ENCODE peak calls at places on chromosomes 5 and 9, in six cellular contexts. P, O, G, S, I and N are unnamed samples. For H3K9me3, the result is how much of the 10 kb centered on the place peaks cover.

GRCh38 chr5:53343187-53343586 is 137.2 kb upstream of the FST start:
- DNase-seq in P (no peak), O (no peak), G (no peak), S (peak), I (no peak), N (peak)

GRCh38 chr5:125659316-125660071 is 763.7 kb upstream of the GRAMD2B start:
- DNase-seq in P (no peak), O (no peak), G (peak), S (peak), I (no peak), N (no peak)

GRCh38 chr5:103800728-103801127 is 238.1 kb upstream of the NUDT12 start:
- DNase-seq in P (no peak), O (no peak), G (no peak), S (peak), I (no peak), N (no peak)

GRCh38 chr9:132312426-132312825 is 42.4 kb downstream of the SETX start:
- DNase-seq in P (no peak), O (no peak), G (no peak), S (no peak), I (no peak), N (no peak)

GRCh38 chr5:100900796-100901731 is 2.0 kb downstream of the ST8SIA4 start:
- DNase-seq in P (no peak), O (peak), G (peak), S (peak), I (peak), N (no peak)

GRCh38 chr9:34611811-34612787 is at the start of gene RPP25L:
- DNase-seq in P (peak), O (no peak), G (peak), S (peak), I (peak), N (peak)

GRCh38 chr5:37847978-37848425 is 8.2 kb upstream of the GDNF start:
- DNase-seq in P (no peak), O (no peak), G (no peak), S (peak), I (no peak), N (no peak)

GRCh38 chr5:161549106-161549505 is 2.6 kb upstream of the GABRB2 start:
- DNase-seq in P (no peak), O (no peak), G (no peak), S (peak), I (no peak), N (no peak)

GRCh38 chr9:110583237-110583636 is 3.7 kb upstream of the SVEP1 start:
- DNase-seq in P (no peak), O (no peak), G (no peak), S (peak), I (no peak), N (no peak)

GRCh38 chr9:22986556-22986955 is 539.9 kb downstream of the DMRTA1 start:
- DNase-seq in P (no peak), O (no peak), G (no peak), S (no peak), I (no peak), N (no peak)

GRCh38 chr5:103667068-103667467 is 104.5 kb upstream of the NUDT12 start:
- DNase-seq in P (no peak), O (no peak), G (no peak), S (peak), I (no peak), N (no peak)

GRCh38 chr9:12464910-12465512 is 228.2 kb upstream of the TYRP1 start:
- DNase-seq in P (no peak), O (no peak), G (peak), S (peak), I (no peak), N (no peak)

GRCh38 chr5:112217847-112218579 is 201.1 kb downstream of the EPB41L4A start:
- DNase-seq in P (no peak), O (no peak), G (no peak), S (no peak), I (no peak), N (no peak)

GRCh38 chr9:128093016-128093415 is 25.0 kb downstream of the SLC25A25 start:
- DNase-seq in P (no peak), O (no peak), G (no peak), S (no peak), I (no peak), N (no peak)

GRCh38 chr9:38417003-38417965 is 7.0 kb downstream of the IGFBPL1 start:
- DNase-seq in P (no peak), O (no peak), G (no peak), S (no peak), I (no peak), N (no peak)

GRCh38 chr5:95283761-95284511 is 958 bp downstream of the MCTP1 start:
- DNase-seq in P (peak), O (no peak), G (no peak), S (peak), I (no peak), N (no peak)

GRCh38 chr9:32625320-32625719 is 10.1 kb downstream of the TAF1L start:
- DNase-seq in P (no peak), O (no peak), G (no peak), S (no peak), I (no peak), N (no peak)

GRCh38 chr5:61970218-61970617 is 335.8 kb upstream of the KIF2A start:
- DNase-seq in P (no peak), O (no peak), G (no peak), S (no peak), I (no peak), N (no peak)

GRCh38 chr5:156036640-156037039 is 290.3 kb upstream of the SGCD start:
- DNase-seq in P (no peak), O (no peak), G (no peak), S (no peak), I (no peak), N (no peak)

DNA sequence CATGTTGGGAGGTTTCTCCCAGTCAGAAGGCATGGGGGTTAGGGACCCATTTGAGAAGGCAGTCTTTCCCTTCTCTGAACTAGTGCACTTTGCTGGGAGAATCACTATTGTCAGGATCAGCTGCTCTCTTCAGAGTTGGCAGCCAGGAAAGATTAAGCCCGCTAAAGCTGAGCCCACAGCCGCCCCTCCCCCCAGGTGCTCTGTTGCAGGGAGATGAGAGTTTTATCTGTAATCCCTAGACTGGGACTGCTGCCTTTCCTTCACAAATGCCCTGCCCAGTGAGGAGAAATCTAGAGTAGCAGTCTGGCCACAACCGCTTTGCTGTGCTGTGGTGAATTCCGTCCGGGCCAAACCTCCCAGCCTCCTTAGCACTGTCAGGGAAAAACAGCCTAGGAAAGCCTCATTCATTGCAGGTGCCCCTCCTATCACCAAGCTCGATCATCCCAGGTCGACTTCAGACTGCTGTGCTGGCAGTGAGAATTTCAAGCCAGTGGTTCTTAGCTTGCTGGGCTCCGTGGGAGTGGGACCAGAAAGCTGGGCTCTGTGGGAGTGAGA is 69.8 kb downstream of the CNTLN start:
- DNase-seq in P (no peak), O (no peak), G (no peak), S (peak), I (no peak), N (no peak)
- H3K9me3 ChIP-seq in P (under half), O (under half), G (under half), S (under half), I (under half), N (under half)

DNA sequence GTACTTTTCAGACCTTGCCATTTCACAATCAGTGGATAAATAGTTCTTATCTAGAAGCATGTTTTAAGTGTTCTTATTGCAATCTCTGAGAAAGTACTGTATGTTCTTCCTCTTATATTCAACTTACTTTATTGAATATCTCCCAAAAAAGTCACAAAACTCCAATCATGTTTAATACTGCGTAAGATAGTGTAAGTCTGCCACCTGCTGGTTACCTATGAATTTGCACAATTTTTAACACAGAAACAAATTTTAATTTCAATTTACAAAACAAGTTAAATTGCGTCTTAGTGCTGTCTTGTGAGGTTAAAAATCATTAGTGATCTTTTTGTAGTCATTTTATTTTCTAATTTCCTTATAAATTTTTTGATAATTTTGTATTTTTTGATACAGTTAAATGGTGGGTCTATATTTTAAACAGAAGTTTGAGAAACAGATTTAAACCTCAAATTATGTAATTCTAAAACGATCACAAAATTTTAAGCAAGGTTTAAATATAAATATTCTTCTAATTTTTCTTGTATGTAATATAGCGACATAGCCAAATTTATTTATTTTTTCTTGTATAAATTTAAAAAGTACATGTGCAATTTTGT is 115.8 kb downstream of the EMB start:
- DNase-seq in P (no peak), O (no peak), G (no peak), S (peak), I (no peak), N (no peak)
- H3K9me3 ChIP-seq in P (under half), O (under half), G (under half), S (under half), I (under half), N (under half)

GRCh38 chr5:141384471-141385267 is 2.1 kb downstream of the PCDHGA7 start:
- DNase-seq in P (no peak), O (no peak), G (no peak), S (no peak), I (no peak), N (no peak)

GRCh38 chr5:141388661-141389060 is 1.2 kb downstream of the PCDHGB4 start:
- DNase-seq in P (no peak), O (no peak), G (no peak), S (no peak), I (no peak), N (no peak)

GRCh38 chr5:141382469-141383294 is at the start of gene PCDHGA7:
- DNase-seq in P (no peak), O (no peak), G (no peak), S (peak), I (no peak), N (no peak)

GRCh38 chr5:141383345-141383744 is 803 bp downstream of the PCDHGA7 start:
- DNase-seq in P (no peak), O (no peak), G (no peak), S (no peak), I (no peak), N (no peak)
- H3K9me3 ChIP-seq in P (under half), O (half or more), G (under half), S (under half), I (under half), N (under half)

DNA sequence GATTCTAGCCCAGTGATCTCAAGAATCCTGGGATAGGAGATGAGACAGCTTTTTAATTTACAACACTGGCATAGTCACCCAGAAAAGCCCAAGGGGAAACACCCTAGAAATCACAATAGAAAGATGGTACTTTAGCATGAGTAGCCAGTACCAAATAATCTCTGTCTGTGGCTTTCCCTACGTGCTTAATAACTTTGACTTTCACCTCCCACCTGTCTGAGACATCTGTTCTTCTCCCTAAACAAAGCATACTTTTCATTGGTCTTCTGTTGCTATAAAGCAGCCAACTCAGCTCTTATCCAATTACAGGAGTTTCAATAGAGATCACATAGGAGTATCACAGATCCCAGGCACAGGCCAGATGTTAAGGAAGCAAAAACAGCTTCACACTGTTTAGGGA is 10.4 kb downstream of the MARCHF3 start:
- DNase-seq in P (no peak), O (no peak), G (no peak), S (no peak), I (no peak), N (no peak)
- H3K9me3 ChIP-seq in P (under half), O (under half), G (under half), S (under half), I (under half), N (under half)

GRCh38 chr9:19199012-19199411 is 31.5 kb upstream of the DENND4C start:
- DNase-seq in P (no peak), O (no peak), G (no peak), S (no peak), I (no peak), N (no peak)
- H3K9me3 ChIP-seq in P (under half), O (under half), G (under half), S (under half), I (under half), N (under half)